ENCODE peak calls at places on chromosomes 7 and 10, in six cellular contexts. R, W, C, Y, Q and P are unnamed samples. For H3K4me1, the result is how much of the 10 kb centered on the place peaks cover.

GRCh38 chr10:128629111-128630096 is 503.2 kb upstream of the MKI67 start:
- DNase-seq in Y (peak), R (peak), W (no peak), C (peak), Q (peak), P (no peak)

GRCh38 chr7:137985253-137985896 is 16.5 kb downstream of the CREB3L2 start:
- DNase-seq in R (no peak), C (no peak), Y (no peak), W (no peak), Q (no peak), P (no peak)

GRCh38 chr10:108434818-108435217 is 1270.3 kb upstream of the SORCS1 start:
- DNase-seq in Y (no peak), Q (no peak), C (no peak), R (no peak), W (no peak), P (no peak)

GRCh38 chr7:46229409-46229808 is 308.3 kb upstream of the IGFBP3 start:
- DNase-seq in R (no peak), Q (peak), C (no peak), W (no peak), Y (peak), P (no peak)

GRCh38 chr10:672139-672538 is 17.3 kb downstream of the DIP2C start:
- DNase-seq in W (no peak), Q (no peak), C (peak), Y (no peak), R (no peak), P (no peak)

GRCh38 chr10:95480102-95480900 is 80.9 kb downstream of the SORBS1 start:
- DNase-seq in C (no peak), Y (no peak), R (no peak), Q (no peak), W (no peak), P (no peak)

GRCh38 chr7:139647085-139647484 is 123.6 kb downstream of the CLEC2L start:
- DNase-seq in Q (peak), W (no peak), C (no peak), Y (no peak), R (no peak), P (no peak)

GRCh38 chr10:10193848-10194247 is 823.8 kb upstream of the CELF2 start:
- DNase-seq in Q (no peak), R (no peak), C (no peak), Y (no peak), W (no peak), P (no peak)

GRCh38 chr10:1881636-1882035 is 144.3 kb upstream of the ADARB2 start:
- DNase-seq in W (no peak), Y (no peak), Q (no peak), C (no peak), R (no peak), P (no peak)

GRCh38 chr7:131762753-131763152 is 206.3 kb upstream of the PODXL start:
- DNase-seq in Y (no peak), C (no peak), R (no peak), W (no peak), Q (no peak), P (no peak)

GRCh38 chr7:43038229-43038628 is 74.2 kb upstream of the HECW1 start:
- DNase-seq in W (no peak), C (no peak), Q (peak), R (no peak), Y (peak), P (no peak)

GRCh38 chr10:56090914-56091540 is 270.0 kb downstream of the ZWINT start:
- DNase-seq in Q (no peak), W (no peak), Y (no peak), C (no peak), R (no peak), P (no peak)

GRCh38 chr7:33774762-33775523 is 130.4 kb upstream of the BMPER start:
- DNase-seq in R (peak), W (no peak), Y (peak), Q (peak), C (no peak), P (no peak)

GRCh38 chr10:22629126-22629525 is 85.3 kb downstream of the PIP4K2A start:
- DNase-seq in C (no peak), Y (no peak), W (no peak), R (no peak), Q (peak), P (no peak)

GRCh38 chr10:22631185-22631584 is 83.2 kb downstream of the PIP4K2A start:
- DNase-seq in W (no peak), C (no peak), Q (no peak), Y (no peak), R (no peak), P (no peak)

GRCh38 chr10:22630229-22631174 is 83.9 kb downstream of the PIP4K2A start:
- DNase-seq in C (no peak), R (no peak), Y (peak), Q (peak), W (no peak), P (no peak)

GRCh38 chr10:22628309-22628708 is 86.1 kb downstream of the PIP4K2A start:
- DNase-seq in R (no peak), Q (no peak), C (no peak), Y (no peak), W (no peak), P (no peak)

GRCh38 chr10:22629843-22630228 is 84.5 kb downstream of the PIP4K2A start:
- DNase-seq in C (no peak), Y (no peak), R (no peak), W (no peak), Q (no peak), P (no peak)
- H3K4me1 ChIP-seq in C (under half), Y (under half), R (under half), W (under half), Q (under half), P (under half)

GRCh38 chr7:50663396-50664102 is 98.3 kb upstream of the DDC start:
- DNase-seq in Q (no peak), C (no peak), W (no peak), R (no peak), Y (peak), P (no peak)

GRCh38 chr7:50665403-50666123 is 100.4 kb upstream of the DDC start:
- DNase-seq in C (no peak), Q (peak), R (peak), W (no peak), Y (no peak), P (no peak)

GRCh38 chr7:50662996-50663395 is 97.8 kb upstream of the DDC start:
- DNase-seq in Q (no peak), W (no peak), R (no peak), C (no peak), Y (no peak), P (no peak)

GRCh38 chr7:50664937-50665336 is 99.7 kb upstream of the DDC start:
- DNase-seq in C (no peak), Y (no peak), Q (no peak), W (no peak), R (no peak), P (no peak)

DNA sequence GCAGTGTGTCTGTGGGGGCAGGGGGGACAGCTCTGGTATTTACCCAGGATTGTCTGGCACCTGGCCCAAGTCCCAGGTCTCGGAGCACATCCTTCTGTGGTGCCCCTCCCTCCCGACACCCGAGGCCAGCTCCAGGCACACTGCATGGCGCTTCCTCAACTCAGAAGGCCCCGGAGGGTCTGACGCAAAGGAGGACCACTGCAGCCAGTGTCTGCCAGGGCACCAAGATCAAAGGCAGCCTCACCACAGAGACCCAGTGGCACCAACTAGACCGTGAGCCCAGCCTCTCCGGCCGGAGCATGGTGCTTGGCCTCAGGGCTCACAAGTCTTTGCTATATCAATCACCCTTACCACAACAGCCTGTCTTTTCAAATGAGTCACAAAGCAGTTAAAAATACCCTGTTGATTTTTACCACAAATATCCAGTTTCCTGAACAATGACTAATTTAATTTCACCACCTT is 99.3 kb upstream of the DDC start:
- DNase-seq in Y (peak), W (no peak), Q (peak), R (peak), C (no peak), P (no peak)
- H3K4me1 ChIP-seq in Y (under half), W (under half), Q (under half), R (half or more), C (half or more), P (half or more)

DNA sequence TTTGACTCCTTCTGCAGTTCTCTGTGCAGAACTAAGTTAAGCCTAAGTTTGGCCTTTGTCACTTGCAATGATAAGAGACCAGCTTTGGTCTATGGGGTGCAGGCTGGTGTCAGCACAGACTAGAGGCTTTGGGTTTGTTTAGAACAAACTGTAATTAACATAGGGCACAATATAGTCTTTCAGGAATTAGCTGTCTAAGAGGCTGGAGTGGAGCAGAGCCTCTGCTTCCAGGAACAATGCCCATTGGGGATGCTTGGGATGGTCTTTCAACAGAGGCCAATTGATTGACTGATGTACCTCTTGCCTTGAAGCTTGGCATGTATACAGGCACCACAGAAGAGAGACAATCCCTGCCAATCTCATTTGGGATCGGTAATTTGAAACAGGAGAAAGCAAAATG is 4.7 kb downstream of the SUFU start:
- DNase-seq in Y (no peak), C (no peak), R (no peak), W (no peak), Q (no peak), P (no peak)
- H3K4me1 ChIP-seq in Y (under half), C (under half), R (under half), W (under half), Q (under half), P (under half)

GRCh38 chr7:23002698-23003097 is 11.2 kb downstream of the HYCC1 start:
- DNase-seq in C (no peak), Q (no peak), Y (no peak), R (no peak), W (no peak), P (no peak)
- H3K4me1 ChIP-seq in C (under half), Q (under half), Y (under half), R (under half), W (under half), P (under half)

DNA sequence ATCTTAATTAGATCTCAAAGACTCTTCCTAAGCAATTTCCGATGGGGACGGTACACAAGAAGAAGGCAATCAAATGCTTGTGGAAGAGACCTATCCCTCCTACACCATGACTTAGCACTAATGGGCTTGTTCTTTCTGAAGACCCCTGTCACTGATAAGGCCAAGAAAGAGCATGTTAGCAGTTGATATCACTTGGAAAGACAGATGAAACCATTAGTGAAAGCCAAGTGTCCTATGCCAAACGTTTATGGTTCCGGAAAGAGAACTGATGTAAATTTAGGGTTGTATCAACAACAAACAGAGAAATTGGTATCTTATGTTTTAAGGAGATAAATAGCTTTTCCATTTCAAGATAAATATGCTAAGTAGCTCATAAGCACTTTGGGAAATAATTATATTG is 6.5 kb downstream of the UROS start:
- DNase-seq in R (no peak), W (no peak), Q (no peak), Y (no peak), C (no peak), P (no peak)
- H3K4me1 ChIP-seq in R (under half), W (under half), Q (under half), Y (under half), C (under half), P (under half)

GRCh38 chr7:4683884-4684565 is 1.9 kb downstream of the FOXK1 start:
- DNase-seq in C (peak), Y (peak), Q (peak), W (peak), R (peak), P (no peak)
- H3K4me1 ChIP-seq in C (under half), Y (under half), Q (under half), W (under half), R (under half), P (under half)

DNA sequence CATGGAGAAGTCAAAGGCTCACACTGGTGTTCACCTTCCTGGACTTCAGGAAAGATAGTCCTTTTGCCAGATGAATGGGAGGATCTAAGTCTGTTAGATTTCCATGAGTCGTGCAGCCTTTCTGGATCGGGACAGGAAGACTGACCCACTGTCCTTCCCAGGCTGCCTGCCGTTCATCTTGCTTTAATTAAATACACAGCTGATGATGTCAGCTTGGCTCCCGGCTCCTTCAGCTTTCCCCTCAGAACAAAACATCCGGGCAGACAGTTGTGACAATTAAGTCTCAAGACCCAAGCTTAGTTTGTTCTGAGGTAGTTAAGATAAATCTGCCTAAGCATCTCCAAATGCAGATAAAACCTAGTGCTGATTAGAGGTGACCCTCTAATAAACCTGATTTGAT is 58.6 kb downstream of the AUTS2 start:
- DNase-seq in C (no peak), Q (peak), R (peak), W (no peak), Y (no peak), P (no peak)
- H3K4me1 ChIP-seq in C (under half), Q (under half), R (under half), W (under half), Y (under half), P (under half)